ENCODE peak calls at places on chromosomes 1 and 21, in four cellular contexts. B is GM23338, L is IMR-90, Q is AG04450. A is an unnamed sample.

GRCh38 chr1:111729271-111729921 is 9.8 kb downstream of the INKA2 start:
- DNase-seq in Q (no peak), L (no peak), B (no peak), A (peak; percentile 71)

GRCh38 chr1:177586429-177586828 is 383.4 kb downstream of the SEC16B start:
- DNase-seq in B (no peak), L (peak; percentile 90), Q (peak; percentile 30), A (no peak)

GRCh38 chr1:17121881-17122280 is 2.6 kb upstream of the PADI2 start:
- DNase-seq in L (peak; percentile 61), B (no peak), Q (no peak), A (no peak)

GRCh38 chr1:177122461-177122860 is 42.1 kb downstream of the ASTN1 start:
- DNase-seq in B (no peak), L (no peak), Q (no peak), A (no peak)

GRCh38 chr1:246681822-246682221 is 42.4 kb upstream of the SCCPDH start:
- DNase-seq in Q (no peak), L (no peak), B (no peak), A (peak; percentile 46)

GRCh38 chr1:77273891-77274290 is 7.9 kb upstream of the AK5 start:
- DNase-seq in Q (no peak), B (no peak), L (peak; percentile 19), A (no peak)

GRCh38 chr1:151237678-151238466 is 16.7 kb upstream of the PSMD4 start:
- DNase-seq in B (no peak), L (no peak), Q (no peak), A (no peak)

GRCh38 chr21:34865922-34866271 is 183.2 kb downstream of the RUNX1 start:
- DNase-seq in L (no peak), B (peak; percentile 93), Q (no peak), A (no peak)

GRCh38 chr1:109996476-109996875 is 11.9 kb downstream of the AHCYL1 start:
- DNase-seq in L (peak; percentile 61), B (no peak), Q (no peak), A (no peak)

GRCh38 chr1:215599418-215599817 is 32.3 kb downstream of the KCTD3 start:
- DNase-seq in L (peak; percentile 78), B (peak; percentile 10), Q (no peak), A (no peak)

GRCh38 chr1:180540697-180541594 is 17.8 kb upstream of the OVAAL start:
- DNase-seq in Q (no peak), B (no peak), L (peak; percentile 31), A (peak; percentile 43)

GRCh38 chr1:157034137-157034800 is 11.3 kb downstream of the ARHGEF11 start:
- DNase-seq in Q (no peak), L (peak; percentile 22), B (no peak), A (no peak)

GRCh38 chr1:94862718-94863117 is 42.6 kb downstream of the SLC44A3 start:
- DNase-seq in Q (no peak), L (no peak), B (no peak), A (no peak)

GRCh38 chr1:203888807-203889251 is 27.4 kb downstream of the SNRPE start:
- DNase-seq in B (no peak), Q (no peak), L (peak; percentile 61), A (no peak)

GRCh38 chr1:227785094-227785811 is 30.2 kb upstream of the PRSS38 start:
- DNase-seq in Q (no peak), L (no peak), B (no peak), A (no peak)

GRCh38 chr1:168441745-168442144 is 102.1 kb downstream of the XCL2 start:
- DNase-seq in Q (no peak), B (no peak), L (peak; percentile 5), A (no peak)

GRCh38 chr1:43351421-43352350 is 7.1 kb upstream of the CDC20 start:
- DNase-seq in Q (no peak), L (no peak), B (no peak), A (no peak)

A was measured in left cardiac atrium.